ENCODE peak calls at places on chromosomes 7 and 10, in nine cellular contexts. J is astrocyte of the spinal cord; I is NCI-H1930; Y is naive thymus-derived CD8-positive, alpha-beta T cell; V is T-helper 9 cell; X is LHCN-M2; S is activated effector memory CD4-positive, alpha-beta T cell treated with anti-CD3 and anti-CD28 coated beads, Interleukin-2, amount 50 U/mL, for 16 hours; Q is activated naive CD4-positive, alpha-beta T cell treated with anti-CD3 and anti-CD28 coated beads, Interleukin-2, amount 50 U/mL, for 16 hours; M is H7. L is an unnamed sample.

GRCh38 chr10:13769926-13770325 is 183.2 kb downstream of the PRPF18 start:
- DNase-seq in J (no peak), I (no peak), Y (no peak), V (no peak), X (no peak), S (no peak), Q (no peak), M (no peak), L (no peak)

GRCh38 chr7:116671681-116672595 is at the start of gene MET:
- DNase-seq in J (peak), I (peak), Y (no peak), V (no peak), X (peak), S (peak), Q (peak), M (peak), L (peak)

GRCh38 chr7:25694690-25695089 is 457.3 kb upstream of the NFE2L3 start:
- DNase-seq in J (peak), I (no peak), Y (no peak), V (no peak), X (no peak), S (no peak), Q (no peak), M (peak), L (no peak)

GRCh38 chr10:94626476-94626875 is 57.1 kb upstream of the CYP2C18 start:
- DNase-seq in J (no peak), I (no peak), Y (no peak), V (no peak), X (peak), S (no peak), Q (no peak), M (no peak), L (no peak)

GRCh38 chr10:129853236-129853946 is 110.7 kb downstream of the EBF3 start:
- DNase-seq in J (no peak), I (peak), Y (no peak), V (no peak), X (peak), S (no peak), Q (no peak), M (peak), L (no peak)

GRCh38 chr7:57412618-57413017 is 37.4 kb upstream of the ZNF716 start:
- DNase-seq in J (no peak), I (no peak), Y (no peak), V (no peak), X (no peak), S (no peak), Q (no peak), M (no peak), L (no peak)

GRCh38 chr10:86329093-86329710 is 37.4 kb downstream of the GRID1 start:
- DNase-seq in J (no peak), I (no peak), Y (no peak), V (no peak), X (no peak), S (no peak), Q (no peak), M (peak), L (peak)

GRCh38 chr7:24152356-24152755 is 131.6 kb upstream of the NPY start:
- DNase-seq in J (no peak), I (no peak), Y (no peak), V (no peak), X (no peak), S (no peak), Q (no peak), M (no peak), L (no peak)

GRCh38 chr10:128173383-128173782 is 47.2 kb upstream of the MKI67 start:
- DNase-seq in J (no peak), I (no peak), Y (no peak), V (no peak), X (peak), S (no peak), Q (no peak), M (no peak), L (no peak)

GRCh38 chr7:152912511-152912910 is 153.0 kb downstream of the ACTR3B start:
- DNase-seq in J (no peak), I (no peak), Y (no peak), V (no peak), X (no peak), S (no peak), Q (no peak), M (no peak), L (no peak)

GRCh38 chr10:122053314-122053713 is 64.4 kb downstream of the TACC2 start:
- DNase-seq in J (no peak), I (no peak), Y (no peak), V (no peak), X (no peak), S (no peak), Q (no peak), M (no peak), L (no peak)

GRCh38 chr7:32330602-32331001 is 159.6 kb downstream of the LSM5 start:
- DNase-seq in J (no peak), I (no peak), Y (no peak), V (no peak), X (no peak), S (no peak), Q (no peak), M (no peak), L (no peak)

GRCh38 chr10:119871881-119872609 is 598 bp downstream of the MCMBP start:
- DNase-seq in J (no peak), I (no peak), Y (peak), V (peak), X (peak), S (peak), Q (peak), M (peak), L (no peak)

GRCh38 chr10:74962517-74962916 is 136.1 kb downstream of the KAT6B start:
- DNase-seq in J (no peak), I (no peak), Y (no peak), V (no peak), X (no peak), S (no peak), Q (no peak), M (no peak), L (no peak)

GRCh38 chr10:20839141-20839540 is 58.0 kb downstream of the NEBL start:
- DNase-seq in J (no peak), I (no peak), Y (no peak), V (no peak), X (peak), S (no peak), Q (no peak), M (no peak), L (no peak)

GRCh38 chr10:30351502-30351901 is 2.4 kb upstream of the MTPAP start:
- DNase-seq in J (no peak), I (no peak), Y (no peak), V (no peak), X (no peak), S (peak), Q (no peak), M (no peak), L (no peak)